ENCODE peak calls at places on chromosomes 16 and 17, in ten cellular contexts. S is stomach, C is GM12878, I is A549, X is upper lobe of left lung, V is tibial nerve, Q is ovary, Y is transverse colon, U is HepG2, Z is SK-N-SH. A is an unnamed sample.

GRCh38 chr17:65279456-65279855 is 142.3 kb downstream of the RGS9 start:
- DNase-seq in S (no peak), C (no peak), I (no peak), X (no peak), V (no peak), Q (no peak), Y (no peak), U (no peak), Z (no peak), A (no peak)

GRCh38 chr16:30032083-30032819 is 1.2 kb upstream of the TLCD3B start:
- DNase-seq in S (peak; percentile 48), C (no peak), I (no peak), X (peak; percentile 33), V (peak; percentile 44), Q (peak; percentile 36), Y (peak; percentile 57), U (peak; percentile 82), Z (peak; percentile 83), A (no peak)

GRCh38 chr16:30030841-30031413 is at the start of gene TLCD3B:
- DNase-seq in S (no peak), C (no peak), I (no peak), X (no peak), V (no peak), Q (no peak), Y (no peak), U (no peak), Z (peak; percentile 80), A (no peak)

GRCh38 chr17:81230043-81230820 is 7.5 kb upstream of the CEP131 start:
- DNase-seq in S (no peak), C (no peak), I (peak; percentile 79), X (no peak), V (no peak), Q (no peak), Y (no peak), U (no peak), Z (peak; percentile 80), A (no peak)

GRCh38 chr17:68288375-68288774 is 2.6 kb downstream of the SLC16A6 start:
- DNase-seq in S (no peak), C (peak; percentile 78), I (no peak), X (peak; percentile 59), V (no peak), Q (no peak), Y (no peak), U (no peak), Z (no peak), A (no peak)

GRCh38 chr17:80478487-80479245 is 2.3 kb upstream of the NPTX1 start:
- DNase-seq in S (no peak), C (no peak), I (no peak), X (no peak), V (no peak), Q (no peak), Y (no peak), U (no peak), Z (peak; percentile 73), A (no peak)

GRCh38 chr16:31458073-31458834 is 1.0 kb upstream of the ARMC5 start:
- DNase-seq in S (peak; percentile 57), C (no peak), I (peak; percentile 41), X (peak; percentile 76), V (no peak), Q (no peak), Y (peak; percentile 72), U (peak; percentile 95), Z (peak; percentile 58), A (peak; percentile 78)

GRCh38 chr17:50835563-50836231 is at the start of gene WFIKKN2:
- DNase-seq in S (no peak), C (no peak), I (no peak), X (no peak), V (no peak), Q (no peak), Y (peak; percentile 26), U (no peak), Z (no peak), A (peak; percentile 62)

GRCh38 chr17:15409721-15410247 is 57.6 kb downstream of the CDRT4 start:
- DNase-seq in S (no peak), C (no peak), I (no peak), X (no peak), V (peak; percentile 50), Q (peak; percentile 71), Y (peak; percentile 21), U (no peak), Z (no peak), A (peak; percentile 83)

GRCh38 chr17:45927247-45927646 is 32.9 kb downstream of the MAPT start:
- DNase-seq in S (no peak), C (no peak), I (no peak), X (no peak), V (no peak), Q (no peak), Y (no peak), U (no peak), Z (no peak), A (no peak)

GRCh38 chr17:45925311-45925710 is 31.0 kb downstream of the MAPT start:
- DNase-seq in S (no peak), C (no peak), I (no peak), X (no peak), V (no peak), Q (no peak), Y (no peak), U (no peak), Z (no peak), A (no peak)

GRCh38 chr17:45920083-45920482 is 25.7 kb downstream of the MAPT start:
- DNase-seq in S (no peak), C (no peak), I (no peak), X (no peak), V (no peak), Q (no peak), Y (no peak), U (no peak), Z (no peak), A (no peak)

GRCh38 chr17:45924332-45924820 is 30.0 kb downstream of the MAPT start:
- DNase-seq in S (no peak), C (no peak), I (no peak), X (no peak), V (no peak), Q (no peak), Y (no peak), U (no peak), Z (no peak), A (no peak)

GRCh38 chr17:45923511-45924268 is 29.3 kb downstream of the MAPT start:
- DNase-seq in S (no peak), C (no peak), I (no peak), X (peak; percentile 35), V (peak; percentile 13), Q (no peak), Y (no peak), U (peak; percentile 86), Z (no peak), A (no peak)
- H3K4me1 ChIP-seq in S (no peaks in the 10 kb centered on the region), C (no peaks in the 10 kb centered on the region), I (peaks cover 11% of the 10 kb centered on the region), X (no peaks in the 10 kb centered on the region), V (no peaks in the 10 kb centered on the region), Q (no peaks in the 10 kb centered on the region), Y (no peaks in the 10 kb centered on the region), U (peaks cover 51% of the 10 kb centered on the region), Z (no peaks in the 10 kb centered on the region), A (no peaks in the 10 kb centered on the region)

GRCh38 chr16:46762583-46762982 is 14.4 kb upstream of the MYLK3 start:
- DNase-seq in S (no peak), C (no peak), I (no peak), X (no peak), V (no peak), Q (no peak), Y (no peak), U (no peak), Z (no peak), A (no peak)
- H3K4me3 ChIP-seq in S (no peak overlapping the region), C (no peak overlapping the region), I (no peak overlapping the region), X (no peak overlapping the region), V (no peak overlapping the region), Q (no peak overlapping the region), Y (no peak overlapping the region), U (no peak overlapping the region), Z (no peak overlapping the region), A (no peak overlapping the region)

DNA sequence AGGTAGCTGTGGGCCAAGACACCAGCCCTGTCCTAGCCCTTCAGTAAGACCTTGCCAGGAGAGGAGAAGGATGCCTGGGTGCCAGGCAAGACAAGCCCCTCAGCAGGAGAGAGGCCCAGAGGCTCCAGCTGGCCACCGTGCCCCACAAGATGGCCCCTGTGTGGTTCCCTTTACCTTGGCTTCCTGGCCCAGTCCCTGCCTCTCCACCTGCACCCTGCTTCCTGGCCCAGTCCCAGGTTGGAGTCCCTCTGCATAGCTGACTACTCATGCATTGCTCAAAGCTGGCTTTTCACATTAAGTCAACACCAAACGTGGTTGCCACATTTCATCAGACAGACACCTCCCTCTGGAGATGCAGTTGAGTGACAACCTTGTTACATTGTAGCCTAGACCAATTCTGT is 4.0 kb downstream of the SYNGR3 start:
- DNase-seq in S (no peak), C (no peak), I (no peak), X (peak; percentile 57), V (no peak), Q (no peak), Y (no peak), U (peak; percentile 79), Z (no peak), A (no peak)
- TF ChIP-seq EP300 in S (no peak), C (no peak), I (no peak), X (no peak), V (no peak), Q (no peak), Y (no peak), U (no peak), Z (no peak), A (no peak)

DNA sequence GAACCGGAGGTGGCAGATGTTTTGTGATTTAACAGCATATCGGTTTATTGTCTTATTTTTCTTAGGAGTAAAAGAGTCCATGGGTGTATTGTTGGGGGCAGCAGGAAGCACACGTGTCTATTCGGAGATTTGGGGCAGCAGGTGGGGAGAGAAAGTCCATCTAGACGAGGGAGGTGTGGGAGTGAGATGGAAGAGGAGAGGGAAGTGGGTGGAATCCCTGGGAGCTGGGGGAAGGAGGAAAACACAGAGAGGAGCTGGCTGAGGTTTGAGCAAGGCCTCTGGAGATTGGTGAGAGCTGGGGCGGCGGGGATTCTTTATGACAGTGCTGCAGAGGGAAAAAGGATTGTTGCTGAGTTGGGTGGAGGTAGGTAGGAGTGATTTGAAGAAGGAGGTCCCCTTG is 72.1 kb downstream of the PRKCB start:
- DNase-seq in S (no peak), C (no peak), I (no peak), X (no peak), V (no peak), Q (no peak), Y (no peak), U (no peak), Z (no peak), A (no peak)
- H3K4me1 ChIP-seq in S (peaks cover 39% of the 10 kb centered on the region), C (no peaks in the 10 kb centered on the region), I (peaks cover 46% of the 10 kb centered on the region), X (no peaks in the 10 kb centered on the region), V (peaks cover 6% of the 10 kb centered on the region), Q (no peaks in the 10 kb centered on the region), Y (no peaks in the 10 kb centered on the region), U (no peaks in the 10 kb centered on the region), Z (no peaks in the 10 kb centered on the region), A (peaks cover 39% of the 10 kb centered on the region)

GRCh38 chr17:79115487-79115886 is 40.9 kb downstream of the ENGASE start:
- DNase-seq in S (no peak), C (no peak), I (no peak), X (no peak), V (no peak), Q (no peak), Y (no peak), U (no peak), Z (no peak), A (no peak)
- H3K4me3 ChIP-seq in S (no peak overlapping the region), C (no peak overlapping the region), I (no peak overlapping the region), X (no peak overlapping the region), V (no peak overlapping the region), Q (no peak overlapping the region), Y (no peak overlapping the region), U (no peak overlapping the region), Z (no peak overlapping the region), A (no peak overlapping the region)